ENCODE peak calls at places on chromosome 13, in five cellular contexts. One of them, this sample, is unnamed.

GRCh38 chr13:95231393-95231792 is 69.9 kb downstream of the ABCC4 start:
- DNase-seq in stimulated activated CD4-positive, alpha-beta T cell treated with anti-CD3 and anti-CD28 coated beads, Interleukin-1b, Interleukin-23, amount 100 ng/mL, for 1 hour: no peak
- DNase-seq in stimulated activated CD8-positive, alpha-beta memory T cell treated with anti-CD3 and anti-CD28 coated beads, Interleukin-4, amount 100 ng/mL, for 4 hours: no peak
- DNase-seq in epithelial cell of esophagus: peak; percentile 39
- DNase-seq in NCI-H146: no peak
- DNase-seq in this sample: no peak

GRCh38 chr13:30739646-30740642 is 4.6 kb downstream of the ALOX5AP start:
- DNase-seq in stimulated activated CD4-positive, alpha-beta T cell treated with anti-CD3 and anti-CD28 coated beads, Interleukin-1b, Interleukin-23, amount 100 ng/mL, for 1 hour: peak; percentile 15
- DNase-seq in stimulated activated CD8-positive, alpha-beta memory T cell treated with anti-CD3 and anti-CD28 coated beads, Interleukin-4, amount 100 ng/mL, for 4 hours: peak; percentile 32
- DNase-seq in epithelial cell of esophagus: peak; percentile 87
- DNase-seq in NCI-H146: no peak
- DNase-seq in this sample: peak; percentile 75

GRCh38 chr13:101945435-101945834 is 456.4 kb downstream of the FGF14 start:
- DNase-seq in stimulated activated CD4-positive, alpha-beta T cell treated with anti-CD3 and anti-CD28 coated beads, Interleukin-1b, Interleukin-23, amount 100 ng/mL, for 1 hour: no peak
- DNase-seq in stimulated activated CD8-positive, alpha-beta memory T cell treated with anti-CD3 and anti-CD28 coated beads, Interleukin-4, amount 100 ng/mL, for 4 hours: no peak
- DNase-seq in epithelial cell of esophagus: no peak
- DNase-seq in NCI-H146: peak; percentile 23
- DNase-seq in this sample: no peak

GRCh38 chr13:88622362-88622973 is 951.3 kb downstream of the SLITRK5 start:
- DNase-seq in stimulated activated CD4-positive, alpha-beta T cell treated with anti-CD3 and anti-CD28 coated beads, Interleukin-1b, Interleukin-23, amount 100 ng/mL, for 1 hour: no peak
- DNase-seq in stimulated activated CD8-positive, alpha-beta memory T cell treated with anti-CD3 and anti-CD28 coated beads, Interleukin-4, amount 100 ng/mL, for 4 hours: no peak
- DNase-seq in epithelial cell of esophagus: peak; percentile 89
- DNase-seq in NCI-H146: no peak
- DNase-seq in this sample: no peak

GRCh38 chr13:95677564-95678386 is 836 bp downstream of the DNAJC3 start:
- DNase-seq in stimulated activated CD4-positive, alpha-beta T cell treated with anti-CD3 and anti-CD28 coated beads, Interleukin-1b, Interleukin-23, amount 100 ng/mL, for 1 hour: no peak
- DNase-seq in stimulated activated CD8-positive, alpha-beta memory T cell treated with anti-CD3 and anti-CD28 coated beads, Interleukin-4, amount 100 ng/mL, for 4 hours: no peak
- DNase-seq in epithelial cell of esophagus: peak; percentile 32
- DNase-seq in NCI-H146: peak; percentile 23
- DNase-seq in this sample: peak; percentile 23

GRCh38 chr13:65095118-65095517 is 2135.0 kb downstream of the PCDH9 start:
- DNase-seq in stimulated activated CD4-positive, alpha-beta T cell treated with anti-CD3 and anti-CD28 coated beads, Interleukin-1b, Interleukin-23, amount 100 ng/mL, for 1 hour: no peak
- DNase-seq in stimulated activated CD8-positive, alpha-beta memory T cell treated with anti-CD3 and anti-CD28 coated beads, Interleukin-4, amount 100 ng/mL, for 4 hours: no peak
- DNase-seq in epithelial cell of esophagus: no peak
- DNase-seq in NCI-H146: no peak
- DNase-seq in this sample: no peak

GRCh38 chr13:51758691-51759090 is 45.3 kb downstream of the DHRS12 start:
- DNase-seq in stimulated activated CD4-positive, alpha-beta T cell treated with anti-CD3 and anti-CD28 coated beads, Interleukin-1b, Interleukin-23, amount 100 ng/mL, for 1 hour: no peak
- DNase-seq in stimulated activated CD8-positive, alpha-beta memory T cell treated with anti-CD3 and anti-CD28 coated beads, Interleukin-4, amount 100 ng/mL, for 4 hours: no peak
- DNase-seq in epithelial cell of esophagus: no peak
- DNase-seq in NCI-H146: no peak
- DNase-seq in this sample: no peak

GRCh38 chr13:28492527-28493367 is 2.2 kb downstream of the FLT1 start:
- DNase-seq in stimulated activated CD4-positive, alpha-beta T cell treated with anti-CD3 and anti-CD28 coated beads, Interleukin-1b, Interleukin-23, amount 100 ng/mL, for 1 hour: no peak
- DNase-seq in stimulated activated CD8-positive, alpha-beta memory T cell treated with anti-CD3 and anti-CD28 coated beads, Interleukin-4, amount 100 ng/mL, for 4 hours: no peak
- DNase-seq in epithelial cell of esophagus: no peak
- DNase-seq in NCI-H146: no peak
- DNase-seq in this sample: peak; percentile 66

GRCh38 chr13:72137782-72138181 is 270.8 kb upstream of the DACH1 start:
- DNase-seq in stimulated activated CD4-positive, alpha-beta T cell treated with anti-CD3 and anti-CD28 coated beads, Interleukin-1b, Interleukin-23, amount 100 ng/mL, for 1 hour: no peak
- DNase-seq in stimulated activated CD8-positive, alpha-beta memory T cell treated with anti-CD3 and anti-CD28 coated beads, Interleukin-4, amount 100 ng/mL, for 4 hours: no peak
- DNase-seq in epithelial cell of esophagus: no peak
- DNase-seq in NCI-H146: no peak
- DNase-seq in this sample: no peak

GRCh38 chr13:67148219-67148583 is 81.9 kb downstream of the PCDH9 start:
- DNase-seq in stimulated activated CD4-positive, alpha-beta T cell treated with anti-CD3 and anti-CD28 coated beads, Interleukin-1b, Interleukin-23, amount 100 ng/mL, for 1 hour: no peak
- DNase-seq in stimulated activated CD8-positive, alpha-beta memory T cell treated with anti-CD3 and anti-CD28 coated beads, Interleukin-4, amount 100 ng/mL, for 4 hours: no peak
- DNase-seq in epithelial cell of esophagus: peak; percentile 30
- DNase-seq in NCI-H146: no peak
- DNase-seq in this sample: peak; percentile 34

GRCh38 chr13:73061478-73062275 is 2.9 kb downstream of the KLF5 start:
- DNase-seq in stimulated activated CD4-positive, alpha-beta T cell treated with anti-CD3 and anti-CD28 coated beads, Interleukin-1b, Interleukin-23, amount 100 ng/mL, for 1 hour: no peak
- DNase-seq in stimulated activated CD8-positive, alpha-beta memory T cell treated with anti-CD3 and anti-CD28 coated beads, Interleukin-4, amount 100 ng/mL, for 4 hours: no peak
- DNase-seq in epithelial cell of esophagus: peak; percentile 88
- DNase-seq in NCI-H146: no peak
- DNase-seq in this sample: no peak

GRCh38 chr13:106661236-106661635 is 93.3 kb upstream of the ARGLU1 start:
- DNase-seq in stimulated activated CD4-positive, alpha-beta T cell treated with anti-CD3 and anti-CD28 coated beads, Interleukin-1b, Interleukin-23, amount 100 ng/mL, for 1 hour: no peak
- DNase-seq in stimulated activated CD8-positive, alpha-beta memory T cell treated with anti-CD3 and anti-CD28 coated beads, Interleukin-4, amount 100 ng/mL, for 4 hours: no peak
- DNase-seq in epithelial cell of esophagus: no peak
- DNase-seq in NCI-H146: no peak
- DNase-seq in this sample: no peak

GRCh38 chr13:67343777-67344176 is 113.6 kb upstream of the PCDH9 start:
- DNase-seq in stimulated activated CD4-positive, alpha-beta T cell treated with anti-CD3 and anti-CD28 coated beads, Interleukin-1b, Interleukin-23, amount 100 ng/mL, for 1 hour: no peak
- DNase-seq in stimulated activated CD8-positive, alpha-beta memory T cell treated with anti-CD3 and anti-CD28 coated beads, Interleukin-4, amount 100 ng/mL, for 4 hours: no peak
- DNase-seq in epithelial cell of esophagus: peak; percentile 78
- DNase-seq in NCI-H146: peak; percentile 49
- DNase-seq in this sample: no peak

GRCh38 chr13:51997641-51998330 is 13.5 kb downstream of the ATP7B start:
- DNase-seq in stimulated activated CD4-positive, alpha-beta T cell treated with anti-CD3 and anti-CD28 coated beads, Interleukin-1b, Interleukin-23, amount 100 ng/mL, for 1 hour: no peak
- DNase-seq in stimulated activated CD8-positive, alpha-beta memory T cell treated with anti-CD3 and anti-CD28 coated beads, Interleukin-4, amount 100 ng/mL, for 4 hours: no peak
- DNase-seq in epithelial cell of esophagus: no peak
- DNase-seq in NCI-H146: peak; percentile 85
- DNase-seq in this sample: no peak

GRCh38 chr13:105969761-105970160 is 565.7 kb downstream of the EFNB2 start:
- DNase-seq in stimulated activated CD4-positive, alpha-beta T cell treated with anti-CD3 and anti-CD28 coated beads, Interleukin-1b, Interleukin-23, amount 100 ng/mL, for 1 hour: no peak
- DNase-seq in stimulated activated CD8-positive, alpha-beta memory T cell treated with anti-CD3 and anti-CD28 coated beads, Interleukin-4, amount 100 ng/mL, for 4 hours: no peak
- DNase-seq in epithelial cell of esophagus: no peak
- DNase-seq in NCI-H146: no peak
- DNase-seq in this sample: peak; percentile 26

GRCh38 chr13:47420568-47420967 is 523.7 kb upstream of the HTR2A start:
- DNase-seq in stimulated activated CD4-positive, alpha-beta T cell treated with anti-CD3 and anti-CD28 coated beads, Interleukin-1b, Interleukin-23, amount 100 ng/mL, for 1 hour: no peak
- DNase-seq in stimulated activated CD8-positive, alpha-beta memory T cell treated with anti-CD3 and anti-CD28 coated beads, Interleukin-4, amount 100 ng/mL, for 4 hours: no peak
- DNase-seq in epithelial cell of esophagus: peak; percentile 8
- DNase-seq in NCI-H146: no peak
- DNase-seq in this sample: peak; percentile 55

GRCh38 chr13:104098421-104098820 is 1032.2 kb upstream of the SLC10A2 start:
- DNase-seq in stimulated activated CD4-positive, alpha-beta T cell treated with anti-CD3 and anti-CD28 coated beads, Interleukin-1b, Interleukin-23, amount 100 ng/mL, for 1 hour: no peak
- DNase-seq in stimulated activated CD8-positive, alpha-beta memory T cell treated with anti-CD3 and anti-CD28 coated beads, Interleukin-4, amount 100 ng/mL, for 4 hours: no peak
- DNase-seq in epithelial cell of esophagus: peak; percentile 52
- DNase-seq in NCI-H146: no peak
- DNase-seq in this sample: no peak

GRCh38 chr13:76216729-76217128 is 580.6 kb downstream of the LMO7 start:
- DNase-seq in stimulated activated CD4-positive, alpha-beta T cell treated with anti-CD3 and anti-CD28 coated beads, Interleukin-1b, Interleukin-23, amount 100 ng/mL, for 1 hour: no peak
- DNase-seq in stimulated activated CD8-positive, alpha-beta memory T cell treated with anti-CD3 and anti-CD28 coated beads, Interleukin-4, amount 100 ng/mL, for 4 hours: no peak
- DNase-seq in epithelial cell of esophagus: no peak
- DNase-seq in NCI-H146: no peak
- DNase-seq in this sample: no peak

GRCh38 chr13:95237310-95237870 is 63.9 kb downstream of the ABCC4 start:
- DNase-seq in stimulated activated CD4-positive, alpha-beta T cell treated with anti-CD3 and anti-CD28 coated beads, Interleukin-1b, Interleukin-23, amount 100 ng/mL, for 1 hour: no peak
- DNase-seq in stimulated activated CD8-positive, alpha-beta memory T cell treated with anti-CD3 and anti-CD28 coated beads, Interleukin-4, amount 100 ng/mL, for 4 hours: no peak
- DNase-seq in epithelial cell of esophagus: no peak
- DNase-seq in NCI-H146: no peak
- DNase-seq in this sample: no peak

GRCh38 chr13:20411638-20412342 is 113.9 kb downstream of the CRYL1 start:
- DNase-seq in stimulated activated CD4-positive, alpha-beta T cell treated with anti-CD3 and anti-CD28 coated beads, Interleukin-1b, Interleukin-23, amount 100 ng/mL, for 1 hour: no peak
- DNase-seq in stimulated activated CD8-positive, alpha-beta memory T cell treated with anti-CD3 and anti-CD28 coated beads, Interleukin-4, amount 100 ng/mL, for 4 hours: no peak
- DNase-seq in epithelial cell of esophagus: peak; percentile 48
- DNase-seq in NCI-H146: no peak
- DNase-seq in this sample: no peak

GRCh38 chr13:44648392-44649117 is 72.4 kb upstream of the TSC22D1 start:
- DNase-seq in stimulated activated CD4-positive, alpha-beta T cell treated with anti-CD3 and anti-CD28 coated beads, Interleukin-1b, Interleukin-23, amount 100 ng/mL, for 1 hour: no peak
- DNase-seq in stimulated activated CD8-positive, alpha-beta memory T cell treated with anti-CD3 and anti-CD28 coated beads, Interleukin-4, amount 100 ng/mL, for 4 hours: no peak
- DNase-seq in epithelial cell of esophagus: peak; percentile 42
- DNase-seq in NCI-H146: peak; percentile 25
- DNase-seq in this sample: peak; percentile 59

GRCh38 chr13:99980201-99981114 is 1.1 kb upstream of the ZIC2 start:
- DNase-seq in stimulated activated CD4-positive, alpha-beta T cell treated with anti-CD3 and anti-CD28 coated beads, Interleukin-1b, Interleukin-23, amount 100 ng/mL, for 1 hour: no peak
- DNase-seq in stimulated activated CD8-positive, alpha-beta memory T cell treated with anti-CD3 and anti-CD28 coated beads, Interleukin-4, amount 100 ng/mL, for 4 hours: no peak
- DNase-seq in epithelial cell of esophagus: peak; percentile 81
- DNase-seq in NCI-H146: peak; percentile 97
- DNase-seq in this sample: peak; percentile 72

GRCh38 chr13:107373551-107373950 is 805.6 kb upstream of the ARGLU1 start:
- DNase-seq in stimulated activated CD4-positive, alpha-beta T cell treated with anti-CD3 and anti-CD28 coated beads, Interleukin-1b, Interleukin-23, amount 100 ng/mL, for 1 hour: no peak
- DNase-seq in stimulated activated CD8-positive, alpha-beta memory T cell treated with anti-CD3 and anti-CD28 coated beads, Interleukin-4, amount 100 ng/mL, for 4 hours: no peak
- DNase-seq in epithelial cell of esophagus: peak; percentile 9
- DNase-seq in NCI-H146: no peak
- DNase-seq in this sample: peak; percentile 2

GRCh38 chr13:42355118-42355840 is 83.3 kb downstream of the AKAP11 start:
- DNase-seq in stimulated activated CD4-positive, alpha-beta T cell treated with anti-CD3 and anti-CD28 coated beads, Interleukin-1b, Interleukin-23, amount 100 ng/mL, for 1 hour: peak; percentile 29
- DNase-seq in stimulated activated CD8-positive, alpha-beta memory T cell treated with anti-CD3 and anti-CD28 coated beads, Interleukin-4, amount 100 ng/mL, for 4 hours: no peak
- DNase-seq in epithelial cell of esophagus: no peak
- DNase-seq in NCI-H146: no peak
- DNase-seq in this sample: no peak

GRCh38 chr13:25966086-25966485 is 85.7 kb downstream of the SHISA2 start:
- DNase-seq in stimulated activated CD4-positive, alpha-beta T cell treated with anti-CD3 and anti-CD28 coated beads, Interleukin-1b, Interleukin-23, amount 100 ng/mL, for 1 hour: no peak
- DNase-seq in stimulated activated CD8-positive, alpha-beta memory T cell treated with anti-CD3 and anti-CD28 coated beads, Interleukin-4, amount 100 ng/mL, for 4 hours: no peak
- DNase-seq in epithelial cell of esophagus: no peak
- DNase-seq in NCI-H146: no peak
- DNase-seq in this sample: no peak

GRCh38 chr13:93690139-93690538 is 463.5 kb downstream of the GPC6 start:
- DNase-seq in stimulated activated CD4-positive, alpha-beta T cell treated with anti-CD3 and anti-CD28 coated beads, Interleukin-1b, Interleukin-23, amount 100 ng/mL, for 1 hour: no peak
- DNase-seq in stimulated activated CD8-positive, alpha-beta memory T cell treated with anti-CD3 and anti-CD28 coated beads, Interleukin-4, amount 100 ng/mL, for 4 hours: no peak
- DNase-seq in epithelial cell of esophagus: peak; percentile 40
- DNase-seq in NCI-H146: no peak
- DNase-seq in this sample: no peak

GRCh38 chr13:100566543-100566942 is 22.0 kb downstream of the GGACT start:
- DNase-seq in stimulated activated CD4-positive, alpha-beta T cell treated with anti-CD3 and anti-CD28 coated beads, Interleukin-1b, Interleukin-23, amount 100 ng/mL, for 1 hour: no peak
- DNase-seq in stimulated activated CD8-positive, alpha-beta memory T cell treated with anti-CD3 and anti-CD28 coated beads, Interleukin-4, amount 100 ng/mL, for 4 hours: no peak
- DNase-seq in epithelial cell of esophagus: peak; percentile 41
- DNase-seq in NCI-H146: no peak
- DNase-seq in this sample: peak; percentile 10

GRCh38 chr13:20489185-20489820 is 36.4 kb downstream of the CRYL1 start:
- DNase-seq in stimulated activated CD4-positive, alpha-beta T cell treated with anti-CD3 and anti-CD28 coated beads, Interleukin-1b, Interleukin-23, amount 100 ng/mL, for 1 hour: no peak
- DNase-seq in stimulated activated CD8-positive, alpha-beta memory T cell treated with anti-CD3 and anti-CD28 coated beads, Interleukin-4, amount 100 ng/mL, for 4 hours: no peak
- DNase-seq in epithelial cell of esophagus: peak; percentile 26
- DNase-seq in NCI-H146: no peak
- DNase-seq in this sample: no peak

GRCh38 chr13:55573565-55573964 is 1567.2 kb upstream of the PRR20A start:
- DNase-seq in stimulated activated CD4-positive, alpha-beta T cell treated with anti-CD3 and anti-CD28 coated beads, Interleukin-1b, Interleukin-23, amount 100 ng/mL, for 1 hour: no peak
- DNase-seq in stimulated activated CD8-positive, alpha-beta memory T cell treated with anti-CD3 and anti-CD28 coated beads, Interleukin-4, amount 100 ng/mL, for 4 hours: no peak
- DNase-seq in epithelial cell of esophagus: no peak
- DNase-seq in NCI-H146: no peak
- DNase-seq in this sample: no peak

GRCh38 chr13:45333973-45334922 is 6.7 kb downstream of the TPT1 start:
- DNase-seq in stimulated activated CD4-positive, alpha-beta T cell treated with anti-CD3 and anti-CD28 coated beads, Interleukin-1b, Interleukin-23, amount 100 ng/mL, for 1 hour: no peak
- DNase-seq in stimulated activated CD8-positive, alpha-beta memory T cell treated with anti-CD3 and anti-CD28 coated beads, Interleukin-4, amount 100 ng/mL, for 4 hours: peak; percentile 10
- DNase-seq in epithelial cell of esophagus: no peak
- DNase-seq in NCI-H146: no peak
- DNase-seq in this sample: peak; percentile 60